ENCODE peak calls at places on chromosomes 12 and 14, in four cellular contexts. M is PC-3, C is endothelial cell of umbilical vein, O is RWPE2. W is an unnamed sample.

GRCh38 chr12:1633459-1633858 is 4.4 kb downstream of the WNT5B start:
- DNase-seq in C (no peak), O (no peak), M (no peak), W (no peak)

GRCh38 chr12:113473942-113474341 is 2.3 kb upstream of the LHX5 start:
- DNase-seq in O (no peak), M (peak), C (no peak), W (no peak)

GRCh38 chr12:118336123-118336522 is 36.6 kb downstream of the TAOK3 start:
- DNase-seq in C (no peak), M (peak), O (no peak), W (no peak)

GRCh38 chr14:52918486-52918885 is 32.4 kb downstream of the FERMT2 start:
- DNase-seq in C (peak), M (peak), O (no peak), W (no peak)

GRCh38 chr14:102591944-102592772 is at the start of gene RCOR1:
- DNase-seq in M (peak), O (peak), C (peak), W (peak)

GRCh38 chr14:64841121-64841611 is 38.5 kb downstream of the SPTB start:
- DNase-seq in C (no peak), M (peak), O (no peak), W (no peak)

GRCh38 chr12:71636704-71637115 is 26.9 kb downstream of the ZFC3H1 start:
- DNase-seq in O (no peak), C (peak), M (peak), W (peak)

GRCh38 chr12:6391013-6391412 is 7.1 kb downstream of the LTBR start:
- DNase-seq in C (no peak), M (no peak), O (no peak), W (no peak)

GRCh38 chr12:1716911-1717310 is 26.0 kb downstream of the ADIPOR2 start:
- DNase-seq in C (no peak), O (no peak), M (no peak), W (no peak)

GRCh38 chr12:106205208-106206069 is 42.4 kb downstream of the CKAP4 start:
- DNase-seq in O (no peak), M (peak), C (no peak), W (no peak)

GRCh38 chr14:81385824-81386223 is 14.3 kb downstream of the STON2 start:
- DNase-seq in M (no peak), C (no peak), O (no peak), W (no peak)

GRCh38 chr12:47819902-47820630 is at the start of gene HDAC7:
- DNase-seq in C (peak), O (no peak), M (peak), W (peak)

GRCh38 chr12:6452908-6453630 is 1.2 kb downstream of the TAPBPL start:
- DNase-seq in C (no peak), M (no peak), O (peak), W (no peak)

GRCh38 chr12:62655524-62656160 is 189.0 kb downstream of the MON2 start:
- DNase-seq in C (no peak), M (no peak), O (no peak), W (no peak)

GRCh38 chr12:54383041-54383609 is 1.4 kb downstream of the ZNF385A start:
- DNase-seq in O (no peak), C (peak), M (peak), W (no peak)

GRCh38 chr12:48973992-48974673 is 2.6 kb upstream of the WNT10B start:
- DNase-seq in C (peak), M (no peak), O (no peak), W (no peak)

GRCh38 chr12:110937104-110937641 is 16.8 kb upstream of the MYL2 start:
- DNase-seq in O (no peak), M (peak), C (peak), W (peak)

GRCh38 chr14:35353409-35354172 is 51.0 kb downstream of the NFKBIA start:
- DNase-seq in M (peak), C (no peak), O (no peak), W (no peak)

GRCh38 chr14:45810152-45810872 is 557.3 kb upstream of the MIS18BP1 start:
- DNase-seq in O (no peak), M (peak), C (no peak), W (peak)

GRCh38 chr12:110744697-110745264 is 2.1 kb upstream of the PPP1CC start:
- DNase-seq in C (no peak), O (peak), M (peak), W (no peak)

GRCh38 chr12:104653730-104654328 is 197.1 kb downstream of the CHST11 start:
- DNase-seq in O (no peak), C (no peak), M (peak), W (peak)

GRCh38 chr12:120394483-120395367 is 25.8 kb upstream of the MSI1 start:
- DNase-seq in M (peak), C (no peak), O (no peak), W (no peak)

GRCh38 chr12:26523708-26524150 is 309.3 kb downstream of the ITPR2 start:
- DNase-seq in M (no peak), C (peak), O (peak), W (no peak)
- H3K27ac ChIP-seq in M (no peak), C (no peak), O (no peak), W (no peak)

DNA sequence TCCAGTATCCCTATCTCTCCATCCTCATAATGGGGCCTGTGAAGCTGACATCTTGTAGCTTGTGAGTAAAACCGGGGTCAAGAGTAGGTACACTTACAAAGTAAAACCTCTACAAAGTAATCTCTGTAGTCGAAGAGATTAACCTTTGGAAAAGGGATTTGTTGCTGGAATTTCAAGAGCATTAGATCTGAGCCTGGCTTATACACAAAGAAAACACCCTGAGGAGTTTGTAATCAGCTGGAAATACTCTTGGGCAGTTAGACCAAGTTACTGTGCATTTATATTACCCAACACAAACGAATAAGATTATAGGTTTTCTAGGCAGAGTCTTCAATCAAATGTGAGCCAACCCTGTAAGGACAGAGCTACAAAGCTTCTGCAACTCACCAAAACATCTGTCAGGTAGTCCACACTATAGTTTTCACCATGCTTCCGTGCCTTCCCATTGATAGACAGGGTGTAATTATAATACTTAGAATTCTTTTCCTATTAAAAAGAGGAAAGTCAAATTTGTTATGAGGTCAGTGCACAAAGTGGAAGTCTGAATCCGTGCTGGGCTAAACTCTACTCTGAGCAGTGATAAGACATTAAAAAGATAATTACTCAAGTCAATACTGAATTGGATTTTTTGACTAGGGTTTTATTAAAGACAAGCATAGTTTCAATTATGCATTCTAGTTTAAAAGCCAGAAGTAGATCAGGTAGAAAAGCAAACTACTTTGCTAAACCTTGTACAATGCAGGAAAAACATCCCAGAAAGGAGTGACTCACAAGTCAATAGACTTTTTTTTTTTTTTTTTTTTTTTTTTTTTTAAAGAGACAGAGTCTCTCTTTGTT is 14.6 kb downstream of the GNS start:
- DNase-seq in C (peak), O (no peak), M (peak), W (no peak)
- H3K4me3 ChIP-seq in C (no peak), O (no peak), M (no peak), W (no peak)

GRCh38 chr12:14842315-14842714 is 1.0 kb downstream of the ART4 start:
- DNase-seq in M (no peak), C (no peak), O (no peak), W (no peak)
- H3K27ac ChIP-seq in M (no peak), C (peak), O (no peak), W (no peak)

GRCh38 chr12:124786065-124786964 is 77.3 kb downstream of the SCARB1 start:
- DNase-seq in M (no peak), O (no peak), C (peak), W (no peak)
- H3K4me3 ChIP-seq in M (no peak), O (no peak), C (no peak), W (no peak)